ENCODE peak calls at places on chromosomes 7 and 10, in six cellular contexts. C is GM12878, Q is H1, W is K562, X is HL-60, N is HepG2. B is an unnamed sample.

GRCh38 chr10:11823122-11823988 is at the start of gene PROSER2:
- DNase-seq in C (no peak), Q (peak), W (peak), X (peak), N (no peak), B (peak)

GRCh38 chr7:25786958-25787730 is 364.9 kb upstream of the NFE2L3 start:
- DNase-seq in C (no peak), Q (no peak), W (no peak), X (no peak), N (no peak), B (no peak)

GRCh38 chr7:139769066-139769465 is 8.7 kb downstream of the HIPK2 start:
- DNase-seq in C (no peak), Q (no peak), W (no peak), X (no peak), N (no peak), B (no peak)

GRCh38 chr7:113904521-113904920 is 14.3 kb downstream of the PPP1R3A start:
- DNase-seq in C (no peak), Q (no peak), W (no peak), X (no peak), N (no peak), B (no peak)

GRCh38 chr10:57218382-57218781 is 857.3 kb upstream of the ZWINT start:
- DNase-seq in C (no peak), Q (no peak), W (no peak), X (no peak), N (no peak), B (no peak)

GRCh38 chr10:122427280-122427679 is 27.2 kb upstream of the ARMS2 start:
- DNase-seq in C (no peak), Q (no peak), W (no peak), X (no peak), N (no peak), B (no peak)

GRCh38 chr7:102849079-102849478 is 63.7 kb upstream of the LRRC17 start:
- DNase-seq in C (no peak), Q (no peak), W (no peak), X (no peak), N (no peak), B (no peak)

GRCh38 chr10:33116293-33116697 is 158.3 kb upstream of the ITGB1 start:
- DNase-seq in C (no peak), Q (peak), W (no peak), X (no peak), N (peak), B (peak)

GRCh38 chr10:93096901-93097300 is 23.2 kb downstream of the CYP26A1 start:
- DNase-seq in C (no peak), Q (no peak), W (peak), X (no peak), N (no peak), B (no peak)

GRCh38 chr10:60466267-60467201 is 76.9 kb upstream of the ANK3 start:
- DNase-seq in C (no peak), Q (no peak), W (no peak), X (no peak), N (no peak), B (no peak)

GRCh38 chr7:154794147-154794780 is 208.7 kb downstream of the PAXIP1 start:
- DNase-seq in C (no peak), Q (peak), W (peak), X (peak), N (no peak), B (no peak)

GRCh38 chr10:3936422-3937040 is 151.5 kb upstream of the KLF6 start:
- DNase-seq in C (no peak), Q (no peak), W (no peak), X (no peak), N (no peak), B (no peak)

GRCh38 chr7:36648441-36648840 is 75.9 kb downstream of the AOAH start:
- DNase-seq in C (no peak), Q (no peak), W (no peak), X (no peak), N (no peak), B (no peak)

GRCh38 chr7:36650766-36651310 is 73.5 kb downstream of the AOAH start:
- DNase-seq in C (no peak), Q (no peak), W (no peak), X (no peak), N (no peak), B (no peak)

GRCh38 chr7:36651404-36651803 is 72.9 kb downstream of the AOAH start:
- DNase-seq in C (no peak), Q (no peak), W (no peak), X (no peak), N (no peak), B (no peak)

GRCh38 chr7:36652431-36652830 is 71.9 kb downstream of the AOAH start:
- DNase-seq in C (no peak), Q (no peak), W (no peak), X (no peak), N (no peak), B (no peak)

GRCh38 chr7:36650313-36650712 is 74.0 kb downstream of the AOAH start:
- DNase-seq in C (no peak), Q (no peak), W (no peak), X (no peak), N (no peak), B (no peak)
- TF ChIP-seq GABPA in C (no peak), Q (no peak), W (no peak), X (no peak), N (no peak), B (no peak)

DNA sequence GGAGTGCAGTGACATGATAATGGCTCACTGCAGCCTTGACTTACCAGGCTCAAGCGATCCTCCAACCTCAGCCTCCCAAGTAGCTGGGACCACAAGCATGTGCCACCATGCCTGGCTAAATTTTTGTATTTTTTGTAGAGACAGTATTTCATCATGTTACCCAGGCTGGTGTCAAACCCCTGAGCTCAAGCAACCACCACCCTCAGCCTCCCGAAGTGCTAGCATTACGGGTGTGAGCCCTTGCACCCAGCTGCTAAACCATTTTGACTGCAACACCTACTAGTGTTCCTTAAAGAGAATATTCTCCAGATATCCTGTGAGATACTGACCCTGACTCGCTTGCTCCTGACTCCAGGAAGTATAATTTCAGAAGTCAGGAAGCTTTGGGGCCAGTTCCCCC is 85.8 kb downstream of the PLXNA4 start:
- DNase-seq in C (no peak), Q (no peak), W (no peak), X (no peak), N (no peak), B (no peak)
- TF ChIP-seq GABPA in C (no peak), Q (no peak), W (no peak), X (no peak), N (no peak), B (no peak)

DNA sequence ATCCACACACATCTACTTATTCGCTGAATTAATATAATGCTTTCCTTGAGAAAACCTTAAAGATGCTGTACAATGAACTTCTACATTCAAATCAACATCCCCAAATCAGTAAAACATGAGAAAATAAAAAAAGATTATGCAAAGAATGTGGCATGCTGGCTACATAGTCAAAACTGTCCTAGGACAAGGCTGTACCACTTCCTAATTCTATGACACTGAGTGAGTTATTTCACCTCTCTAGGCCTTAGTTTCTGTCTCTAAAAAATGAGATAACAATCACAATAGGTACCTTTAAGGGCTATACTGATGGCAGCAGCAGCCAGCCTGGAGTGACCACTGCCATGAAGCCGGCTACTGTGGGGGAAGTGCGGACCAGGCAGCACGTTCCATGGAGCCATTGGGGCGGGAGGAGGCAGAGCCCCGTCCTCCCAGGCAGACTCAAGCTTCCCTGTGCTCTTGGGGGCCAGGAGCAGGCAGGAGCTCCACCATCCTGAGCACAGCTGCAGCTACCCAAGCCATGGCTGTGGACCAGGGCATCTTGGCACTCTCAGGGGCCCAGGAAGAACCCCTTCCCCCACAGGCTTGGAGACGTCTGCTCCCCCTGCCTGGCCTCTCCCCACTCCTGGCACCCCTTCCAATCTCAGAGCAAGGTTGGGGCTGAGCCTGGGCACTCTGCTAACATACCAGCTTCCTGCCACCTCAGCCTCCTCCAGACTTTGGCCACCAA is 110.2 kb downstream of the ELAPOR2 start:
- DNase-seq in C (peak), Q (no peak), W (no peak), X (no peak), N (no peak), B (no peak)
- TF ChIP-seq GABPA in C (no peak), Q (no peak), W (no peak), X (no peak), N (no peak), B (no peak)

DNA sequence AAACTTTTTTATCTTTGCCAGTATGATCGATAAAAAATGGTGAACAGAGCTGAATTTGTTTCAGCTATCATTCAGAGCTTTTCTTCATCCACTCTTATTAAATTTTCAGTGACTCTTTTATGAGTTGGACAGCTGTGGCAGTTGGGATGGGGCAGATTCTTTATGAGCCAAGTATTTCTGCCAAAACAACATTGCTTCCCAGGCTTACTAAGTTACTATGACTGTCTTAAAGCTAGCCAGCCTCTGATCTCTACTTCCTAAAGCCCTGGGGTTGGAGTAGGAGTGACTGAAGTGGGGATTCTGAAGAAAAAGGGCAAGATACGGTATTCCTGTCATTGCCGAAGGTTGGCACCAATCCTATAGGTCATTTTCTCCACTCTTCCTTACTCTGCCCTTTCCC is 12.6 kb downstream of the RPP30 start:
- DNase-seq in C (no peak), Q (no peak), W (no peak), X (no peak), N (no peak), B (no peak)
- TF ChIP-seq GABPA in C (no peak), Q (no peak), W (no peak), X (no peak), N (no peak), B (no peak)